ENCODE peak calls at places on chromosomes 1 and 21, in eight cellular contexts. One of them, this sample, is unnamed.

GRCh38 chr1:181517181-181517875 is 34.0 kb downstream of the CACNA1E start:
- DNase-seq in pancreas: no peak
- DNase-seq in NCI-H748 treated with DMSO at 0.1 percent for 48 hours: no peak
- DNase-seq in fibroblast of mammary gland: no peak
- DNase-seq in AG08396: no peak
- DNase-seq in midbrain: no peak
- DNase-seq in breast epithelium: no peak
- DNase-seq in CD8-positive, alpha-beta T cell: no peak
- DNase-seq in this sample: no peak

GRCh38 chr1:206923009-206923960 is 1.5 kb upstream of the FCMR start:
- DNase-seq in fibroblast of mammary gland: no peak
- DNase-seq in breast epithelium: no peak
- DNase-seq in CD8-positive, alpha-beta T cell: peak; percentile 63
- DNase-seq in AG08396: no peak
- DNase-seq in midbrain: no peak
- DNase-seq in NCI-H748 treated with DMSO at 0.1 percent for 48 hours: no peak
- DNase-seq in pancreas: no peak
- DNase-seq in this sample: no peak

GRCh38 chr1:21759818-21760217 is 23.1 kb downstream of the USP48 start:
- DNase-seq in breast epithelium: no peak
- DNase-seq in pancreas: no peak
- DNase-seq in fibroblast of mammary gland: no peak
- DNase-seq in NCI-H748 treated with DMSO at 0.1 percent for 48 hours: no peak
- DNase-seq in AG08396: no peak
- DNase-seq in CD8-positive, alpha-beta T cell: no peak
- DNase-seq in midbrain: no peak
- DNase-seq in this sample: no peak

GRCh38 chr1:59738591-59739015 is 76.1 kb upstream of the HOOK1 start:
- DNase-seq in pancreas: no peak
- DNase-seq in CD8-positive, alpha-beta T cell: no peak
- DNase-seq in fibroblast of mammary gland: peak; percentile 75
- DNase-seq in midbrain: no peak
- DNase-seq in NCI-H748 treated with DMSO at 0.1 percent for 48 hours: no peak
- DNase-seq in AG08396: peak; percentile 62
- DNase-seq in breast epithelium: no peak
- DNase-seq in this sample: no peak

GRCh38 chr21:31092867-31093266 is 54.6 kb upstream of the KRTAP19-8 start:
- DNase-seq in CD8-positive, alpha-beta T cell: no peak
- DNase-seq in breast epithelium: no peak
- DNase-seq in pancreas: no peak
- DNase-seq in fibroblast of mammary gland: no peak
- DNase-seq in AG08396: no peak
- DNase-seq in NCI-H748 treated with DMSO at 0.1 percent for 48 hours: no peak
- DNase-seq in midbrain: no peak
- DNase-seq in this sample: no peak

GRCh38 chr21:45982758-45983731 is 1.5 kb downstream of the COL6A1 start:
- DNase-seq in CD8-positive, alpha-beta T cell: no peak
- DNase-seq in pancreas: no peak
- DNase-seq in NCI-H748 treated with DMSO at 0.1 percent for 48 hours: no peak
- DNase-seq in midbrain: no peak
- DNase-seq in breast epithelium: peak; percentile 51
- DNase-seq in AG08396: no peak
- DNase-seq in fibroblast of mammary gland: no peak
- DNase-seq in this sample: no peak

GRCh38 chr21:28444131-28444530 is 548.5 kb downstream of the LTN1 start:
- DNase-seq in pancreas: no peak
- DNase-seq in NCI-H748 treated with DMSO at 0.1 percent for 48 hours: no peak
- DNase-seq in breast epithelium: no peak
- DNase-seq in AG08396: no peak
- DNase-seq in fibroblast of mammary gland: peak; percentile 49
- DNase-seq in CD8-positive, alpha-beta T cell: no peak
- DNase-seq in midbrain: no peak
- DNase-seq in this sample: no peak

GRCh38 chr1:93328809-93329477 is 16.8 kb upstream of the DR1 start:
- DNase-seq in NCI-H748 treated with DMSO at 0.1 percent for 48 hours: no peak
- DNase-seq in fibroblast of mammary gland: peak; percentile 65
- DNase-seq in AG08396: no peak
- DNase-seq in pancreas: no peak
- DNase-seq in breast epithelium: no peak
- DNase-seq in midbrain: no peak
- DNase-seq in CD8-positive, alpha-beta T cell: no peak
- DNase-seq in this sample: no peak

GRCh38 chr1:112026018-112026417 is 36.5 kb upstream of the KCND3 start:
- DNase-seq in NCI-H748 treated with DMSO at 0.1 percent for 48 hours: no peak
- DNase-seq in midbrain: no peak
- DNase-seq in pancreas: no peak
- DNase-seq in fibroblast of mammary gland: peak; percentile 17
- DNase-seq in AG08396: no peak
- DNase-seq in CD8-positive, alpha-beta T cell: no peak
- DNase-seq in breast epithelium: no peak
- DNase-seq in this sample: no peak

GRCh38 chr1:112508242-112509004 is at the start of gene WNT2B:
- DNase-seq in AG08396: peak; percentile 65
- DNase-seq in pancreas: peak; percentile 24
- DNase-seq in CD8-positive, alpha-beta T cell: peak; percentile 20
- DNase-seq in breast epithelium: no peak
- DNase-seq in NCI-H748 treated with DMSO at 0.1 percent for 48 hours: no peak
- DNase-seq in fibroblast of mammary gland: no peak
- DNase-seq in midbrain: peak; percentile 4
- DNase-seq in this sample: peak; percentile 24

GRCh38 chr1:156336242-156336641 is 1.9 kb downstream of the CCT3 start:
- DNase-seq in midbrain: no peak
- DNase-seq in AG08396: no peak
- DNase-seq in pancreas: no peak
- DNase-seq in NCI-H748 treated with DMSO at 0.1 percent for 48 hours: no peak
- DNase-seq in breast epithelium: no peak
- DNase-seq in fibroblast of mammary gland: no peak
- DNase-seq in CD8-positive, alpha-beta T cell: no peak
- DNase-seq in this sample: no peak

GRCh38 chr1:170620164-170620563 is 43.8 kb upstream of the PRRX1 start:
- DNase-seq in midbrain: no peak
- DNase-seq in pancreas: no peak
- DNase-seq in fibroblast of mammary gland: peak; percentile 81
- DNase-seq in NCI-H748 treated with DMSO at 0.1 percent for 48 hours: no peak
- DNase-seq in CD8-positive, alpha-beta T cell: no peak
- DNase-seq in breast epithelium: no peak
- DNase-seq in AG08396: no peak
- DNase-seq in this sample: no peak

This sample was measured in NCI-H345.